ENCODE peak calls at places on chromosomes 7 and 10, in seven cellular contexts. L is esophagus squamous epithelium, H is A549, M is foreskin fibroblast, R is Panc1, V is MM.1S, Z is Peyer's patch. E is an unnamed sample.

GRCh38 chr7:19772323-19772722 is 1.1 kb downstream of the TMEM196 start:
- DNase-seq in Z (no peak), H (no peak), V (no peak), L (no peak), M (no peak), R (no peak), E (no peak)

GRCh38 chr7:134632937-134633540 is 13.6 kb upstream of the BPGM start:
- DNase-seq in R (no peak), L (no peak), V (peak), M (peak), H (peak), Z (no peak), E (no peak)

GRCh38 chr10:121886997-121887622 is 40.7 kb downstream of the ATE1 start:
- DNase-seq in M (peak), V (peak), R (peak), Z (peak), L (no peak), H (peak), E (peak)

GRCh38 chr10:59585046-59585700 is 124.5 kb downstream of the SLC16A9 start:
- DNase-seq in M (no peak), R (no peak), H (no peak), V (no peak), Z (no peak), L (no peak), E (no peak)

GRCh38 chr10:70558871-70559810 is 43.4 kb downstream of the PRF1 start:
- DNase-seq in R (no peak), L (no peak), Z (peak), H (peak), V (no peak), M (peak), E (peak)

GRCh38 chr7:18177815-18178660 is 150.4 kb upstream of the PRPS1L1 start:
- DNase-seq in L (no peak), H (no peak), V (peak), R (peak), Z (no peak), M (no peak), E (peak)

GRCh38 chr10:103739039-103739764 is 116.2 kb downstream of the SH3PXD2A start:
- DNase-seq in R (no peak), H (no peak), V (no peak), M (peak), L (no peak), Z (peak), E (no peak)

GRCh38 chr7:18345641-18346234 is 149.8 kb upstream of the HDAC9 start:
- DNase-seq in V (peak), Z (peak), L (no peak), R (peak), M (no peak), H (peak), E (no peak)

GRCh38 chr10:96987842-96988175 is 155.7 kb downstream of the LCOR start:
- DNase-seq in Z (no peak), R (no peak), L (no peak), V (no peak), H (no peak), M (peak), E (no peak)

GRCh38 chr7:138980575-138981285 is 459 bp downstream of the KIAA1549 start:
- DNase-seq in M (no peak), H (no peak), V (peak), Z (no peak), L (no peak), R (no peak), E (peak)

GRCh38 chr7:138116156-138116555 is 39.9 kb downstream of the AKR1D1 start:
- DNase-seq in L (no peak), R (no peak), V (no peak), M (no peak), H (peak), Z (no peak), E (no peak)

GRCh38 chr7:113953553-113953952 is 34.7 kb upstream of the PPP1R3A start:
- DNase-seq in M (no peak), L (no peak), R (no peak), Z (no peak), V (no peak), H (no peak), E (no peak)

GRCh38 chr7:30880090-30880704 is 31.5 kb upstream of the AQP1 start:
- DNase-seq in L (no peak), V (no peak), M (no peak), H (no peak), R (no peak), Z (no peak), E (no peak)

GRCh38 chr7:37987732-37988131 is 67.3 kb downstream of the EPDR1 start:
- DNase-seq in Z (peak), R (no peak), H (no peak), M (no peak), L (no peak), V (no peak), E (no peak)

GRCh38 chr10:79020605-79021004 is 48.2 kb upstream of the ZMIZ1 start:
- DNase-seq in M (no peak), R (no peak), L (no peak), V (no peak), Z (peak), H (no peak), E (no peak)

GRCh38 chr7:28178537-28178936 is 2.1 kb downstream of the JAZF1 start:
- DNase-seq in R (no peak), V (no peak), H (no peak), M (no peak), L (no peak), Z (no peak), E (peak)

GRCh38 chr7:123343611-123344010 is 143.8 kb upstream of the SLC13A1 start:
- DNase-seq in H (no peak), L (no peak), M (no peak), R (no peak), Z (no peak), V (no peak), E (no peak)

GRCh38 chr7:8215648-8216047 is 46.3 kb downstream of the ICA1 start:
- DNase-seq in H (no peak), Z (no peak), L (no peak), R (no peak), V (no peak), M (no peak), E (no peak)

GRCh38 chr7:33873981-33874750 is 31.2 kb upstream of the BMPER start:
- DNase-seq in H (peak), Z (no peak), V (no peak), R (no peak), L (no peak), M (peak), E (no peak)

GRCh38 chr10:75195035-75195763 is 15.4 kb upstream of the VDAC2 start:
- DNase-seq in Z (peak), M (peak), R (no peak), V (no peak), H (no peak), L (no peak), E (no peak)

GRCh38 chr7:33711231-33712019 is 193.9 kb upstream of the BMPER start:
- DNase-seq in H (no peak), M (no peak), V (no peak), Z (no peak), R (no peak), L (no peak), E (no peak)

GRCh38 chr7:106736508-106737201 is 75.7 kb upstream of the CCDC71L start:
- DNase-seq in R (peak), Z (peak), L (no peak), H (peak), V (peak), M (peak), E (peak)

GRCh38 chr10:6401562-6402348 is 178.3 kb downstream of the PRKCQ start:
- DNase-seq in M (peak), L (no peak), Z (peak), V (peak), H (peak), R (peak), E (peak)

GRCh38 chr10:94963901-94964300 is 25.4 kb downstream of the CYP2C9 start:
- DNase-seq in L (no peak), H (peak), V (peak), M (peak), Z (no peak), R (peak), E (peak)

GRCh38 chr10:44306147-44306710 is 78.7 kb downstream of the CXCL12 start:
- DNase-seq in V (no peak), R (no peak), M (peak), H (no peak), L (no peak), Z (no peak), E (no peak)

GRCh38 chr10:126119591-126119990 is 223.2 kb downstream of the FANK1 start:
- DNase-seq in M (no peak), R (no peak), V (no peak), H (no peak), L (no peak), Z (no peak), E (no peak)

GRCh38 chr7:69597278-69598076 is 798 bp upstream of the AUTS2 start:
- DNase-seq in R (no peak), L (no peak), Z (peak), V (no peak), M (no peak), H (peak), E (peak)

GRCh38 chr10:60426425-60426824 is 36.8 kb upstream of the ANK3 start:
- DNase-seq in V (no peak), Z (no peak), H (peak), L (no peak), R (no peak), M (peak), E (no peak)

GRCh38 chr7:17371656-17372524 is 73.4 kb downstream of the AHR start:
- DNase-seq in H (peak), V (no peak), L (no peak), Z (peak), R (peak), M (peak), E (no peak)

DNA sequence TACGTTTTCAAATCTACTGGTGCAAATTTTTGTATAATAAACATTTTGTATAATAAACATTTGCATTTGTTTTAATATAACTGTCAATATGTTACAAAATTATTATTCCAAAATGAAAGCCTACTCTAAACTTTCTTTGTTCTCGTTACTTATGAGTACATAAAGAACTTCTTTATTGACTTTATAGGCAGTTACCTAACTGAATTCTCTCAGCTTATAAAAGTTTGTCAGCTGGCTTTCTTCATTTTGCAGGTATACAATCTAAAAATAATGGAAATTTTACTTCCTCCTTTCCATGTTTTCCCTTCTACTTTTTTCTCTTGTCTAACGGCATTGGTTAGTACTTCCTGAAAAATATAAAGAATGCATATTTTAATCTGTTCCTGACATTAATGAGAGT is 137.1 kb downstream of the CHCHD3 start:
- DNase-seq in Z (no peak), V (no peak), R (no peak), L (no peak), M (no peak), H (no peak), E (no peak)
- TF ChIP-seq CTCF in Z (no peak), V (no peak), R (no peak), L (no peak), M (no peak), H (no peak), E (no peak)

DNA sequence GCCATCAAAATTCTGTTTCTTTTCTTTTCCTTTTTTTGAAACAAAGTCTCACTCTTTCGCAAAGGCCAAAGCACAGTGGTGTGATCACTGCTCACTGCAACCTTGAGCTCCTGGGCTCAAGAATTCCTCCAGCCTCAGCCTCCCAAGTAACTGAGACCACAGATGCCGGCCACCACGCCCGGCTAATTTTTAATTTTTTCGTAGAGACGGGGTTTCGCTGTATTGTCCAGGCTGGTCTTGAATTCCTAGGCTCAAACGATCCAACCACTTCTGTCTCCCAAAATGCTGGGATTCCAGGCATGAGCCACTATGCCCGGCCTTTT is 25.7 kb upstream of the TRIM56 start:
- DNase-seq in L (no peak), H (no peak), V (no peak), Z (no peak), R (no peak), M (no peak), E (no peak)
- TF ChIP-seq CTCF in L (no peak), H (no peak), V (no peak), Z (peak), R (no peak), M (no peak), E (no peak)

GRCh38 chr7:97418312-97418711 is 300.8 kb downstream of the SDHAF3 start:
- DNase-seq in H (no peak), L (no peak), Z (no peak), R (no peak), V (no peak), M (no peak), E (no peak)
- TF ChIP-seq CTCF in H (no peak), L (no peak), Z (no peak), R (no peak), V (no peak), M (no peak), E (no peak)

DNA sequence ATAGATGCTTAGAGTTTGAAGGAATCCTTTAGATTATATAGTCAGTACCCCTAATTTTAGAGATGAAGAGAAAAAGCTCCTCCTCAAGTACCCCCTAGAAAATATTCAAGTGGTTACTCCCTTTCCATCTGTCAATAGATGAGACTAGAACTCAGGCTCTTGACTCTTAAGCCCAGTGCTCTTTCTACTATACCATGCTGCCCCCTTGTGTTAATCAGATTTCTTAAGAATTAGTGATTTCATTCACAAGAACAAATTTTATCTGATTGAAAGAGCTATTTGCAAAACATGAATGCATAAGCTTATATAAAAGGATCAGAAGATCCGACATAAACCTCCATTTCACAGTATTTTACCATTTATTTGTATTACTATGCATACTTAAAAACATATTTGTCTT is 179.3 kb downstream of the TFEC start:
- DNase-seq in M (peak), R (peak), H (no peak), L (no peak), V (peak), Z (no peak), E (no peak)
- TF ChIP-seq CTCF in M (peak), R (peak), H (peak), L (no peak), V (peak), Z (peak), E (peak)

GRCh38 chr10:34017281-34017680 is 682.8 kb upstream of the NRP1 start:
- DNase-seq in M (no peak), R (no peak), V (no peak), H (no peak), L (no peak), Z (no peak), E (no peak)
- TF ChIP-seq CTCF in M (no peak), R (peak), V (no peak), H (no peak), L (no peak), Z (no peak), E (no peak)

DNA sequence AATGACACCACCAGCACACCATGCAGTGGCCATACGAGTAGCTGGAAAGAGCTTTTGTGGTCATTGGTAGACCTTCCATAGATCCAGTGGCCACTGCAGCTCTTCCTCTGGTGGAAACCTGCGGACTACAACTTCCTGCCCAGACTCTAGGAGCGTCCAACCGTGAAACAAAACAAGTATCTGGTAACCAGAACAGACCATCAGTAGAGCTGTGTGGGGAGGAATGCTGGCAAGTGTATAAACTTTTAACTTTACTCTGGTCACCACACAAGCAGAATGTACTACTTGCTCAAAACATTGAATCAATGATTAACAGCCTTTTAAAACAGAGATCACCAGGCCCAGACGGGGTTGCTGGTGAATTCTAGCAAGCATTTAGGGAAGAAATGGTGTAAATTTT is 154.7 kb upstream of the DGKB start:
- DNase-seq in M (no peak), Z (no peak), V (no peak), L (no peak), H (no peak), R (no peak), E (no peak)
- TF ChIP-seq CTCF in M (no peak), Z (no peak), V (no peak), L (no peak), H (no peak), R (no peak), E (no peak)

DNA sequence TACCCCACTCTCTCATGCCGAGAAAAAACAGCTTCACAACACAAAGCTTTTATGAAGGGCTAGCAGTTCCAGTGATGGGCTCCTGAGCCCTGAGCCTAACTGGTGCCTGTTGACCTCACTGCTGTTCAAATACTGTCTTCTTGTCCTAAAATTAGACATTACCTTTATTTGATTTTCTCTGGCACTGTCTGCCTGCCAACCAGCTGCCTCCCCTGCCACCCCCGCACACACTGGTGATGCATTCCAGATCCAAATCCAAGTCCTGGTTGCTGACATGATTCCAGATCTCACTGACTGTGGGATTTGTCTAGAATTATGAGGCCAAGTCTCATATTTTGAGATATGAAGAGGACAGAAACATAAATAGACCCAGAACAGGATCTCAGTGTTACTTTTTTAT is 816.2 kb downstream of the NRG3 start:
- DNase-seq in H (no peak), R (no peak), L (no peak), Z (no peak), M (no peak), V (no peak), E (no peak)
- TF ChIP-seq CTCF in H (no peak), R (no peak), L (no peak), Z (no peak), M (no peak), V (no peak), E (no peak)